ENCODE peak calls at places on chromosomes 13 and 19, in seven cellular contexts. One of them, this sample, is unnamed.

GRCh38 chr19:30385666-30386065 is 13.5 kb downstream of the ZNF536 start:
- DNase-seq in transverse colon: no peak
- DNase-seq in NB4: no peak
- DNase-seq in A549: no peak
- DNase-seq in endothelial cell of umbilical vein: no peak
- DNase-seq in breast epithelium: no peak
- DNase-seq in esophagus squamous epithelium: no peak
- DNase-seq in this sample: no peak

GRCh38 chr13:30871713-30872029 is 34.4 kb upstream of the MEDAG start:
- DNase-seq in NB4: no peak
- DNase-seq in A549: no peak
- DNase-seq in breast epithelium: no peak
- DNase-seq in endothelial cell of umbilical vein: peak
- DNase-seq in esophagus squamous epithelium: no peak
- DNase-seq in transverse colon: no peak
- DNase-seq in this sample: no peak

GRCh38 chr19:19115954-19116353 is 22.3 kb downstream of the TMEM161A start:
- DNase-seq in breast epithelium: no peak
- DNase-seq in endothelial cell of umbilical vein: no peak
- DNase-seq in esophagus squamous epithelium: no peak
- DNase-seq in NB4: peak
- DNase-seq in transverse colon: peak
- DNase-seq in A549: no peak
- DNase-seq in this sample: no peak

GRCh38 chr13:100340865-100341264 is 247.7 kb downstream of the GGACT start:
- DNase-seq in esophagus squamous epithelium: no peak
- DNase-seq in A549: no peak
- DNase-seq in endothelial cell of umbilical vein: no peak
- DNase-seq in NB4: no peak
- DNase-seq in breast epithelium: no peak
- DNase-seq in transverse colon: no peak
- DNase-seq in this sample: no peak

GRCh38 chr13:20461481-20461859 is 64.2 kb downstream of the CRYL1 start:
- DNase-seq in endothelial cell of umbilical vein: peak
- DNase-seq in breast epithelium: no peak
- DNase-seq in NB4: peak
- DNase-seq in A549: no peak
- DNase-seq in esophagus squamous epithelium: no peak
- DNase-seq in transverse colon: no peak
- DNase-seq in this sample: no peak

GRCh38 chr13:29805994-29806748 is 44.2 kb downstream of the UBL3 start:
- DNase-seq in endothelial cell of umbilical vein: no peak
- DNase-seq in A549: no peak
- DNase-seq in breast epithelium: no peak
- DNase-seq in esophagus squamous epithelium: no peak
- DNase-seq in transverse colon: no peak
- DNase-seq in NB4: no peak
- DNase-seq in this sample: no peak

GRCh38 chr13:35499131-35500051 is 22.9 kb upstream of the MAB21L1 start:
- DNase-seq in endothelial cell of umbilical vein: no peak
- DNase-seq in NB4: no peak
- DNase-seq in esophagus squamous epithelium: no peak
- DNase-seq in A549: no peak
- DNase-seq in transverse colon: no peak
- DNase-seq in breast epithelium: no peak
- DNase-seq in this sample: no peak

GRCh38 chr19:52748336-52748950 is 13.6 kb upstream of the ZNF611 start:
- DNase-seq in transverse colon: no peak
- DNase-seq in endothelial cell of umbilical vein: peak
- DNase-seq in esophagus squamous epithelium: no peak
- DNase-seq in breast epithelium: no peak
- DNase-seq in NB4: peak
- DNase-seq in A549: no peak
- DNase-seq in this sample: no peak

GRCh38 chr13:113903912-113904311 is 40.0 kb upstream of the GAS6 start:
- DNase-seq in NB4: no peak
- DNase-seq in esophagus squamous epithelium: no peak
- DNase-seq in A549: no peak
- DNase-seq in transverse colon: no peak
- DNase-seq in endothelial cell of umbilical vein: no peak
- DNase-seq in breast epithelium: no peak
- DNase-seq in this sample: no peak

GRCh38 chr13:89577301-89577700 is 1770.2 kb upstream of the MIR17HG start:
- DNase-seq in A549: no peak
- DNase-seq in endothelial cell of umbilical vein: no peak
- DNase-seq in esophagus squamous epithelium: no peak
- DNase-seq in breast epithelium: no peak
- DNase-seq in NB4: no peak
- DNase-seq in transverse colon: no peak
- DNase-seq in this sample: no peak
- TF ChIP-seq CTCF in A549: no peak
- TF ChIP-seq CTCF in endothelial cell of umbilical vein: no peak
- TF ChIP-seq CTCF in esophagus squamous epithelium: no peak
- TF ChIP-seq CTCF in breast epithelium: no peak
- TF ChIP-seq CTCF in NB4: no peak
- TF ChIP-seq CTCF in transverse colon: no peak
- TF ChIP-seq CTCF in this sample: no peak

GRCh38 chr19:6271251-6271650 is 8.5 kb downstream of the MLLT1 start:
- DNase-seq in endothelial cell of umbilical vein: peak
- DNase-seq in NB4: no peak
- DNase-seq in esophagus squamous epithelium: no peak
- DNase-seq in A549: no peak
- DNase-seq in breast epithelium: no peak
- DNase-seq in transverse colon: no peak
- DNase-seq in this sample: no peak
- H3K4me3 ChIP-seq in endothelial cell of umbilical vein: no peak
- H3K4me3 ChIP-seq in NB4: no peak
- H3K4me3 ChIP-seq in esophagus squamous epithelium: peak
- H3K4me3 ChIP-seq in A549: no peak
- H3K4me3 ChIP-seq in breast epithelium: peak
- H3K4me3 ChIP-seq in transverse colon: no peak
- H3K4me3 ChIP-seq in this sample: no peak

DNA sequence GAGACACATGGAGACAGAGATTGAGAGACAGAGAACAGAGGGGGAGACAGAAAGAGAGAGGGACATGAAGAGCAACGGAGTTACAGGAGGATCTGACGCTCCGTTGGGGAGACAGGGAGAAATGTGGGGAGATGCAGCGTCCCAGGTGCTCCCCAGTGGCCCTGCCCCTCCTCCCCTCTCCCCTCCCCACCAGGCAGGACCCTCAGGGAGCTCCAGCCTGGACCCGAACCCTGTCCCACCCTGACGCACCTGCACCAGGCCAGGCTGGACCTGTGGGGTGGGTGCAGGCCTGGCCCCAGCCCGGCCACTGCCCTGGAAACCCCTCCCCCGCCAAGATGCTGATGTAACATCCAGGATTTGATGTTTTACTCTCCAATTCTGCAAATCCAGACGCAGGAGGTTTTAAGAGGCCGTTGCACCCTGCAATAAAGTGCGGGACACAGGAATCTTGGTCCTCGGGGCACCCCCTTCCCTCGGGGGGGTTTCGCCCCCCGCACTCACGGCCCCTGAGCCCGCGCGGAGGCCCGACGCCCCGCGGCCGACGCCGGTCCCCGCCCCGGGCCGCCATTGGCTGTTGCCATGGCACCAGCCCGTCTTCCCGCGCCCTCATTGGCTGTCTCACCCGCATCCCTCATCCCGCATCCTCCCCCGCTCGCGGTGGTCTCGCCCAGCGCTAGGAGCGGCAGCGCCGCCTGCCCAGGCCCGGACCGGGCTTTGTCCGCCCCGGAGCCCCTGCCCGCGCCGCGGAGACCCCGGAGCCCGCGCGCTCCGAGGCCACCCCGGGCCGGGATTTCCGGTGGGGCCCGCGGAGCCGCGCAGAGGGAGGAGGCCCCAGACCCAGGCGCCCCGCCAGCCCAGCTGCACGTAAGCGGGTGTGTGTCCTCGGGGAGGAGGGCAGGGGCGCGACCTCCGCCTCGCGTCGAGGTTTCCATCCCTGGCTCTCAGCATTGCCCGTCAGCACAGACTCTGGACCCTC is at the start of gene APC2:
- DNase-seq in transverse colon: no peak
- DNase-seq in endothelial cell of umbilical vein: no peak
- DNase-seq in esophagus squamous epithelium: no peak
- DNase-seq in NB4: no peak
- DNase-seq in A549: peak
- DNase-seq in breast epithelium: no peak
- DNase-seq in this sample: no peak
- TF ChIP-seq POLR2A in transverse colon: no peak
- TF ChIP-seq POLR2A in endothelial cell of umbilical vein: no peak
- TF ChIP-seq POLR2A in esophagus squamous epithelium: no peak
- TF ChIP-seq POLR2A in NB4: no peak
- TF ChIP-seq POLR2A in A549: no peak
- TF ChIP-seq POLR2A in breast epithelium: no peak
- TF ChIP-seq POLR2A in this sample: no peak

DNA sequence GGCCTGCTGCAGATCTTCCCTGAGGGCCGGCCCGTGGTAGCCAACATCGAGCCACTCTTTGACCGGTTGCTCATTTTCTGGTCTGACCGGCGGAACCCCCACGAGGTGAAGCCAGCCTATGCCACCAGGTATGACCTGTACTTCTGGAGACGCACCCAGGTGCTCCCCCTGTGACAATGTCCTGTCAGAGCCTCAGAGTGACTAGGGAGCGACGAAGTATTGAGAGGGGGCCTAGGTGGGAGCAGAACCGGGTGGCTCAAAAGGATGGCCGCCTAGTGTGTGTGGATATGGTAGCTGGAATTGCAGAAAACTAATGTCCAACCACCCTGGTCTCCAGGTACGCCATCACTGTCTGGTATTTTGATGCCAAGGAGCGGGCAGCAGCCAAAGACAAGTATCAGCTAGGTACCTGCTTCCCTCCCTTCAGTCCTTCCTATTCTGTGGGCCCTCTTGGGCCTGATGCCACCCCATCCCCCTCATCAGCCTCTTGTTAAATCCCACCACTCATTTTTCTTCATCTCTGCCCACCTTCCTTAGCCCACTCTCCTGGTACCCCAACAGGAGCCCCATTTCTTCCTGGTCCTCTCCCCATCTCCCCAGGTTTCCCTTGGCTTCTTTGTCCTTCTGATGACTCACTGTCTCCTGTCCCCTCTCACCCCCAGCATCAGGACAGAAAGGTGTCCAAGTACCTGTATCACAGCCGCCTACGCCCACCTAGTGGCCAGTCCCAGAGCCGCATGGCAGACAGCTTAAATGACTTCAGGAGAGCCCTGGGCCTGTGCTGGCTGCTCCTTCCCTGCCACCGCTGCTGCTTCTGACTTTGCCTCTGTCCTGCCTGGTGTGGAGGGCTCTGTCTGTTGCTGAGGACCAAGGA is 8.4 kb downstream of the EGLN2 start:
- DNase-seq in endothelial cell of umbilical vein: no peak
- DNase-seq in NB4: no peak
- DNase-seq in breast epithelium: no peak
- DNase-seq in transverse colon: no peak
- DNase-seq in A549: peak
- DNase-seq in esophagus squamous epithelium: no peak
- DNase-seq in this sample: no peak
- TF ChIP-seq CTCF in endothelial cell of umbilical vein: peak
- TF ChIP-seq CTCF in NB4: no peak
- TF ChIP-seq CTCF in breast epithelium: no peak
- TF ChIP-seq CTCF in transverse colon: no peak
- TF ChIP-seq CTCF in A549: peak
- TF ChIP-seq CTCF in esophagus squamous epithelium: no peak
- TF ChIP-seq CTCF in this sample: no peak

DNA sequence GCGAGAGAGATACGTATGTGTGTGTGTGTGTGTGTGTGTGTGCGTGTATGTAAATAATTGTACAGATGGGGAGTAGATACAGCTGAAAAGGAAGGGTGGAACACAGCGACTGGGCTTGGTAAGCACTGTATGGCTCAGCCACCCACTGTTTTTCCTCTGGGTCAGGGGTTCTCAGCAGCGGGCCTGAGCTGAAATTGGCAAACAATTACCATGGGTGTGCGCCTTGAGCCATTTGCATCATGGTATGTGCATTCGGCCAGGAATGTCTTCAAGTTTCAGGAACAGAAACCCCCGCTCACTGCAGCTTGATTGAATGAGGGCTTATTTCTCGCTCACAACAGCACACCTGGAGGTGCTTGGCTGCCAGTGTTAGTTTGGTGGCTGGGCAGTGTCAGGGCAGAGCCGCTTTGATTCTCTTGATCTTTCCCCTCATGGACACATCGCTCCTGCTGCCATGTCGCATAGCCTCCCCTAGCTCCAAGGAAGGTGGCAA is 126.7 kb downstream of the SIPA1L3 start:
- DNase-seq in NB4: no peak
- DNase-seq in endothelial cell of umbilical vein: no peak
- DNase-seq in esophagus squamous epithelium: no peak
- DNase-seq in A549: no peak
- DNase-seq in transverse colon: peak
- DNase-seq in breast epithelium: no peak
- DNase-seq in this sample: no peak
- H3K4me3 ChIP-seq in NB4: no peak
- H3K4me3 ChIP-seq in endothelial cell of umbilical vein: no peak
- H3K4me3 ChIP-seq in esophagus squamous epithelium: no peak
- H3K4me3 ChIP-seq in A549: no peak
- H3K4me3 ChIP-seq in transverse colon: no peak
- H3K4me3 ChIP-seq in breast epithelium: no peak
- H3K4me3 ChIP-seq in this sample: no peak

GRCh38 chr13:55106509-55106908 is 2034.2 kb upstream of the PRR20A start:
- DNase-seq in transverse colon: no peak
- DNase-seq in A549: no peak
- DNase-seq in esophagus squamous epithelium: no peak
- DNase-seq in endothelial cell of umbilical vein: no peak
- DNase-seq in NB4: no peak
- DNase-seq in breast epithelium: no peak
- DNase-seq in this sample: no peak
- TF ChIP-seq POLR2A in transverse colon: no peak
- TF ChIP-seq POLR2A in A549: no peak
- TF ChIP-seq POLR2A in esophagus squamous epithelium: no peak
- TF ChIP-seq POLR2A in endothelial cell of umbilical vein: no peak
- TF ChIP-seq POLR2A in NB4: no peak
- TF ChIP-seq POLR2A in breast epithelium: no peak
- TF ChIP-seq POLR2A in this sample: no peak

This sample was measured in lower leg skin.